ENCODE peak calls at places on chromosome 11, in six cellular contexts. X is MM.1S, A is PC-3, O is HCT116, V is GM23338, U is SK-N-SH. F is an unnamed sample. For H3K79me2, the result is how much of the 10 kb centered on the place peaks cover.

GRCh38 chr11:27423125-27423524 is 49.5 kb downstream of the LGR4 start:
- DNase-seq in V (peak), X (no peak), A (no peak), O (no peak), U (no peak), F (no peak)

GRCh38 chr11:59097113-59097708 is 9.8 kb upstream of the FAM111B start:
- DNase-seq in O (peak), X (peak), A (peak), U (peak), V (peak), F (peak)

GRCh38 chr11:119377961-119378667 is 3.4 kb downstream of the USP2 start:
- DNase-seq in U (peak), V (no peak), O (no peak), X (peak), A (no peak), F (peak)

GRCh38 chr11:114315749-114316368 is 19.7 kb downstream of the NNMT start:
- DNase-seq in A (peak), U (no peak), V (peak), O (no peak), X (no peak), F (no peak)

GRCh38 chr11:67415501-67416304 is at the start of gene CARNS1:
- DNase-seq in U (no peak), X (no peak), O (no peak), A (no peak), V (peak), F (no peak)

GRCh38 chr11:116109228-116109627 is 605.0 kb upstream of the CADM1 start:
- DNase-seq in X (no peak), O (peak), U (no peak), V (no peak), A (peak), F (no peak)

GRCh38 chr11:69707156-69707555 is 3.3 kb upstream of the FGF19 start:
- DNase-seq in A (no peak), O (no peak), X (peak), U (no peak), V (peak), F (peak)

GRCh38 chr11:44658451-44658850 is 68.3 kb upstream of the TSPAN18 start:
- DNase-seq in O (no peak), V (peak), X (peak), U (peak), A (peak), F (no peak)

GRCh38 chr11:28965824-28966223 is 857.6 kb downstream of the METTL15 start:
- DNase-seq in U (no peak), V (no peak), A (no peak), X (no peak), O (no peak), F (no peak)

GRCh38 chr11:32334822-32335221 is 100.5 kb downstream of the WT1 start:
- DNase-seq in O (peak), A (peak), V (peak), U (no peak), X (no peak), F (no peak)

GRCh38 chr11:76620471-76620870 is 50.1 kb downstream of the LRRC32 start:
- DNase-seq in O (no peak), X (no peak), V (no peak), U (no peak), A (peak), F (no peak)

GRCh38 chr11:75780888-75781287 is 12.3 kb downstream of the DGAT2 start:
- DNase-seq in X (no peak), V (no peak), O (no peak), U (no peak), A (no peak), F (no peak)

GRCh38 chr11:69365567-69365966 is 71.6 kb downstream of the MYEOV start:
- DNase-seq in V (no peak), A (no peak), U (no peak), O (no peak), X (no peak), F (no peak)

GRCh38 chr11:64032050-64032449 is 3.7 kb upstream of the FLRT1 start:
- DNase-seq in A (peak), O (no peak), V (no peak), X (no peak), U (no peak), F (no peak)

GRCh38 chr11:115199501-115199900 is 304.7 kb downstream of the CADM1 start:
- DNase-seq in X (no peak), U (no peak), A (no peak), V (no peak), O (no peak), F (no peak)

GRCh38 chr11:97972731-97973130 is 1048.0 kb upstream of the CNTN5 start:
- DNase-seq in O (no peak), X (no peak), V (no peak), A (no peak), U (no peak), F (no peak)

GRCh38 chr11:130211781-130212401 is 52.3 kb downstream of the ST14 start:
- DNase-seq in O (no peak), X (no peak), U (no peak), A (no peak), V (no peak), F (no peak)

GRCh38 chr11:82902086-82902485 is 550 bp downstream of the DDIAS start:
- DNase-seq in A (no peak), X (no peak), U (no peak), V (no peak), O (no peak), F (peak)

GRCh38 chr11:65545853-65546216 is 12.3 kb downstream of the LTBP3 start:
- DNase-seq in V (peak), X (no peak), A (no peak), O (no peak), U (no peak), F (no peak)

GRCh38 chr11:117535201-117535869 is 207.7 kb downstream of the CEP164 start:
- DNase-seq in A (no peak), V (no peak), O (no peak), X (no peak), U (peak), F (no peak)

GRCh38 chr11:14445542-14446530 is 53.8 kb downstream of the COPB1 start:
- DNase-seq in V (peak), X (no peak), A (peak), O (no peak), U (no peak), F (no peak)

GRCh38 chr11:114317738-114318137 is 21.5 kb downstream of the NNMT start:
- DNase-seq in V (peak), U (peak), O (peak), X (peak), A (peak), F (peak)

DNA sequence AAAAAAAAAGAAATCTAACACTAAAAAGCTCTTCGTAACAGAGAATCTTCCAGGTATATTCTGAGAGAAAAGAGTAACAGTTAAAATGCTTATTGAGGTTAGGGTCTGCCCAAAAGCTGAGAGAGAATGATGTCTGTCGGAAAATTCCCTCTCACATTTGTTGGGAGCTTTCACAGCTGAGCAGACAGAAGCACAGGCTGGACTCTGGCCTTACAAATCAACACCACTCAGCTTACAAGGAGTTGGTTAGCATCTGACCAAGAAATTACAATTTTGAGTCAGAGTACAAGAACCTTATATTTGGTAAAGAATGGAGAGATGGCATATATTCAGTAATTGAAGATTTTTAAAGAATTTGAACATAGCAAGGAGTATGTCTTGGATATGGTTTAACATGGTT is 1561.0 kb upstream of the RAG2 start:
- DNase-seq in X (no peak), A (no peak), U (no peak), V (no peak), O (no peak), F (no peak)
- H3K79me2 ChIP-seq in X (under half), A (under half), U (under half), V (under half), O (under half), F (under half)

DNA sequence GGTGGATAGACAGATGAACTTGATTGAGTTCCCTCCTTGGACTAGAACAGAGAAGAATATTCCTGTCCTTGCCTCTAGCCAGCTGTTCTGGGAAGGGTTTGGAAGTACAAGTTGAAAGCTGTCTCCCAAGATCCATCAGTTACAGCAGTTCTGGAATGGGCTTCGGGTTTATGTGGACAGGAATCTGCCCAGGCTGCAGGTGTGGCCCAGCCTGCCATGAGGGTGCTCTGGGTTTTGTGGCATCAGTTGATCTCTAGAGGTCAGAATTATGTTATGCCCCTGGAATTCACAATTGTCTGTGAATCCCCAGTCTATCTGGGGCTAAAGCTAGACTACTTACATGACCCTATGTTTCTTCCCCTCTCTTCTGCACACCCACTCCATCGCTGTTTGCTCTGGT is 4.9 kb upstream of the MICAL2 start:
- DNase-seq in V (no peak), O (no peak), A (no peak), U (no peak), X (no peak), F (no peak)
- TF ChIP-seq EZH2phosphoT487 in V (no peak), O (no peak), A (no peak), U (no peak), X (no peak), F (no peak)

GRCh38 chr11:72347691-72348090 is 86.6 kb downstream of the CLPB start:
- DNase-seq in A (no peak), V (no peak), X (no peak), U (no peak), O (no peak), F (no peak)

GRCh38 chr11:72349616-72350218 is 84.6 kb downstream of the CLPB start:
- DNase-seq in V (no peak), X (no peak), U (peak), O (no peak), A (no peak), F (no peak)

GRCh38 chr11:72350752-72351151 is 83.6 kb downstream of the CLPB start:
- DNase-seq in V (no peak), A (no peak), O (no peak), X (no peak), U (no peak), F (no peak)

GRCh38 chr11:72349053-72349452 is 85.3 kb downstream of the CLPB start:
- DNase-seq in A (no peak), U (no peak), X (no peak), V (no peak), O (no peak), F (no peak)

GRCh38 chr11:72348250-72348649 is 86.1 kb downstream of the CLPB start:
- DNase-seq in O (no peak), A (no peak), X (no peak), U (no peak), V (peak), F (no peak)
- TF ChIP-seq CTCF in O (peak), A (no peak), X (no peak), U (no peak), V (peak), F (no peak)

GRCh38 chr11:124746621-124747243 is 5.3 kb downstream of the VSIG2 start:
- DNase-seq in U (peak), A (peak), V (peak), X (peak), O (peak), F (peak)
- H3K79me2 ChIP-seq in U (under half), A (under half), V (under half), X (under half), O (under half), F (under half)

GRCh38 chr11:133081020-133081419 is 451.3 kb downstream of the OPCML start:
- DNase-seq in X (no peak), A (no peak), O (no peak), U (no peak), V (peak), F (no peak)
- TF ChIP-seq EZH2phosphoT487 in X (no peak), A (no peak), O (no peak), U (no peak), V (no peak), F (no peak)

GRCh38 chr11:23471878-23472277 is 611.6 kb upstream of the CCDC179 start:
- DNase-seq in X (no peak), A (no peak), V (no peak), U (no peak), O (no peak), F (no peak)
- TF ChIP-seq CTCF in X (no peak), A (no peak), V (no peak), U (no peak), O (no peak), F (no peak)

GRCh38 chr11:108724974-108725689 is 60.3 kb downstream of the DDX10 start:
- DNase-seq in U (no peak), X (no peak), A (no peak), O (no peak), V (no peak), F (no peak)

GRCh38 chr11:108727665-108728064 is 62.8 kb downstream of the DDX10 start:
- DNase-seq in O (no peak), V (no peak), X (no peak), A (no peak), U (no peak), F (no peak)

GRCh38 chr11:108726077-108726800 is 61.4 kb downstream of the DDX10 start:
- DNase-seq in U (no peak), V (no peak), A (no peak), X (no peak), O (no peak), F (no peak)
- H3K79me2 ChIP-seq in U (under half), V (under half), A (under half), X (under half), O (half or more), F (under half)